ENCODE peak calls at places on chromosomes 4 and X, in four cellular contexts. E, T, O and C are unnamed samples.
A peak's percentile ranks its signal among the peaks of the same experiment; 100 is the strongest.

GRCh38 chr4:124710253-124710849 is 2.2 kb downstream of the ANKRD50 start:
- DNase-seq in E (no peak), T (peak; percentile 25), O (no peak), C (no peak)

GRCh38 chr4:173524218-173525117 is 5.6 kb downstream of the HAND2 start:
- DNase-seq in E (no peak), T (peak; percentile 57), O (no peak), C (no peak)

GRCh38 chr4:154691229-154691628 is 52.6 kb upstream of the LRAT start:
- DNase-seq in E (no peak), T (no peak), O (no peak), C (no peak)

GRCh38 chr4:504076-504475 is 5.1 kb downstream of the PIGG start:
- DNase-seq in E (no peak), T (peak; percentile 58), O (no peak), C (no peak)

GRCh38 chr4:142322996-142323395 is 523.1 kb downstream of the INPP4B start:
- DNase-seq in E (no peak), T (no peak), O (no peak), C (no peak)

GRCh38 chr4:173218411-173219125 is 50.0 kb downstream of the GALNT7 start:
- DNase-seq in E (no peak), T (no peak), O (no peak), C (no peak)

GRCh38 chr4:112361181-112361791 is 64.1 kb downstream of the ALPK1 start:
- DNase-seq in E (no peak), T (peak; percentile 45), O (no peak), C (no peak)

GRCh38 chr4:123025398-123025797 is 103.0 kb upstream of the NUDT6 start:
- DNase-seq in E (no peak), T (no peak), O (no peak), C (no peak)

GRCh38 chr4:25756503-25756902 is 100.9 kb downstream of the SLC34A2 start:
- DNase-seq in E (no peak), T (no peak), O (no peak), C (no peak)

GRCh38 chr4:120293341-120293740 is 226.7 kb upstream of the MAD2L1 start:
- DNase-seq in E (no peak), T (no peak), O (no peak), C (no peak)

GRCh38 chr4:173990879-173991231 is 292.6 kb downstream of the FBXO8 start:
- DNase-seq in E (no peak), T (peak; percentile 95), O (no peak), C (peak; percentile 35)

GRCh38 chr4:121050251-121050650 is 22.1 kb downstream of the NDNF start:
- DNase-seq in E (no peak), T (no peak), O (no peak), C (no peak)

GRCh38 chr4:160129439-160129838 is 1026.6 kb downstream of the RAPGEF2 start:
- DNase-seq in E (no peak), T (no peak), O (no peak), C (no peak)

GRCh38 chr4:169620846-169621228 is 459 bp downstream of the CLCN3 start:
- DNase-seq in E (no peak), T (no peak), O (peak; percentile 56), C (no peak)

GRCh38 chr4:152626790-152627189 is 53.0 kb downstream of the TMEM154 start:
- DNase-seq in E (no peak), T (no peak), O (no peak), C (no peak)

GRCh38 chr4:1278336-1278670 is 11.4 kb upstream of the MAEA start:
- DNase-seq in E (no peak), T (no peak), O (no peak), C (no peak)

GRCh38 chrX:78619829-78620228 is 39.3 kb downstream of the RTL3 start:
- DNase-seq in E (no peak), T (peak; percentile 68), O (no peak), C (no peak)